ENCODE peak calls at places on chromosome 13, in ten cellular contexts. F, I, M, U, N, A, R, T, D and Q are unnamed samples.
A peak's percentile ranks its signal among the peaks of the same experiment; 100 is the strongest.

GRCh38 chr13:112510002-112510780 is 77.8 kb downstream of the TUBGCP3 start:
- DNase-seq in F (peak; percentile 80), I (no peak), M (no peak), U (peak; percentile 38), N (peak; percentile 19), A (peak; percentile 70), R (no peak), T (peak; percentile 68), D (no peak), Q (peak; percentile 15)

GRCh38 chr13:76043882-76044281 is 407.8 kb downstream of the LMO7 start:
- DNase-seq in F (no peak), I (no peak), M (no peak), U (no peak), N (no peak), A (peak; percentile 6), R (no peak), T (peak; percentile 22), D (no peak), Q (no peak)

GRCh38 chr13:29613101-29613500 is 17.6 kb upstream of the SLC7A1 start:
- DNase-seq in F (no peak), I (no peak), M (no peak), U (no peak), N (no peak), A (no peak), R (no peak), T (no peak), D (no peak), Q (no peak)

GRCh38 chr13:106038752-106039151 is 496.7 kb downstream of the EFNB2 start:
- DNase-seq in F (no peak), I (no peak), M (no peak), U (no peak), N (no peak), A (peak; percentile 53), R (no peak), T (peak; percentile 80), D (no peak), Q (no peak)

GRCh38 chr13:106561551-106562170 is 6.3 kb downstream of the ARGLU1 start:
- DNase-seq in F (no peak), I (peak; percentile 35), M (no peak), U (peak; percentile 74), N (no peak), A (peak; percentile 39), R (peak; percentile 25), T (no peak), D (no peak), Q (peak; percentile 75)

GRCh38 chr13:37700887-37701286 is 102.3 kb upstream of the POSTN start:
- DNase-seq in F (no peak), I (no peak), M (no peak), U (no peak), N (no peak), A (peak; percentile 52), R (no peak), T (no peak), D (peak; percentile 26), Q (no peak)

GRCh38 chr13:85828094-85828684 is 29.0 kb upstream of the SLITRK6 start:
- DNase-seq in F (no peak), I (peak; percentile 3), M (no peak), U (peak; percentile 8), N (no peak), A (peak; percentile 36), R (no peak), T (peak; percentile 45), D (no peak), Q (no peak)

GRCh38 chr13:113801289-113801961 is 42.4 kb downstream of the TMEM255B start:
- DNase-seq in F (no peak), I (no peak), M (no peak), U (no peak), N (no peak), A (no peak), R (no peak), T (no peak), D (no peak), Q (no peak)

GRCh38 chr13:106373304-106373988 is 162.0 kb downstream of the EFNB2 start:
- DNase-seq in F (no peak), I (peak; percentile 19), M (no peak), U (peak; percentile 77), N (peak; percentile 57), A (no peak), R (no peak), T (no peak), D (no peak), Q (no peak)

GRCh38 chr13:34277971-34278370 is 460.0 kb downstream of the RFC3 start:
- DNase-seq in F (no peak), I (no peak), M (no peak), U (no peak), N (no peak), A (no peak), R (no peak), T (no peak), D (no peak), Q (no peak)

GRCh38 chr13:93730780-93731179 is 504.2 kb downstream of the GPC6 start:
- DNase-seq in F (no peak), I (no peak), M (no peak), U (no peak), N (no peak), A (no peak), R (no peak), T (no peak), D (no peak), Q (no peak)

GRCh38 chr13:105787518-105788085 is 747.9 kb downstream of the EFNB2 start:
- DNase-seq in F (no peak), I (no peak), M (no peak), U (no peak), N (no peak), A (no peak), R (no peak), T (no peak), D (no peak), Q (no peak)

GRCh38 chr13:66940113-66940512 is 290.0 kb downstream of the PCDH9 start:
- DNase-seq in F (no peak), I (no peak), M (no peak), U (no peak), N (no peak), A (no peak), R (no peak), T (peak; percentile 94), D (no peak), Q (no peak)

GRCh38 chr13:51783432-51784094 is 20.4 kb downstream of the DHRS12 start:
- DNase-seq in F (no peak), I (no peak), M (no peak), U (no peak), N (no peak), A (no peak), R (no peak), T (no peak), D (no peak), Q (no peak)

GRCh38 chr13:42999491-42999890 is 7.5 kb upstream of the EPSTI1 start:
- DNase-seq in F (no peak), I (no peak), M (no peak), U (no peak), N (no peak), A (no peak), R (no peak), T (no peak), D (no peak), Q (no peak)

GRCh38 chr13:99969934-99970760 is 1.4 kb downstream of the ZIC5 start:
- DNase-seq in F (peak; percentile 88), I (no peak), M (no peak), U (peak; percentile 23), N (peak; percentile 72), A (no peak), R (no peak), T (no peak), D (no peak), Q (peak; percentile 65)

GRCh38 chr13:53136554-53136953 is 107.9 kb downstream of the OLFM4 start:
- DNase-seq in F (no peak), I (no peak), M (no peak), U (no peak), N (no peak), A (no peak), R (no peak), T (no peak), D (no peak), Q (no peak)

GRCh38 chr13:20713751-20714150 is 10.3 kb downstream of the IL17D start:
- DNase-seq in F (no peak), I (no peak), M (no peak), U (no peak), N (peak; percentile 19), A (peak; percentile 42), R (no peak), T (no peak), D (no peak), Q (peak; percentile 28)

GRCh38 chr13:24605923-24606372 is 74.3 kb upstream of the ATP12A start:
- DNase-seq in F (no peak), I (peak; percentile 29), M (peak; percentile 22), U (peak; percentile 44), N (peak; percentile 25), A (peak; percentile 48), R (no peak), T (peak; percentile 71), D (no peak), Q (no peak)
- TF ChIP-seq CTCF in F (peak; percentile 60), I (peak; percentile 38), M (no peak), U (peak; percentile 22), N (peak; percentile 55), A (peak; percentile 17), R (no peak), T (peak; percentile 56), D (no peak), Q (peak; percentile 45)

GRCh38 chr13:110418944-110419343 is 111.9 kb downstream of the COL4A2 start:
- DNase-seq in F (no peak), I (no peak), M (no peak), U (no peak), N (no peak), A (no peak), R (peak; percentile 77), T (no peak), D (no peak), Q (no peak)
- TF ChIP-seq CTCF in F (no peak), I (no peak), M (no peak), U (no peak), N (no peak), A (no peak), R (no peak), T (no peak), D (no peak), Q (no peak)

DNA sequence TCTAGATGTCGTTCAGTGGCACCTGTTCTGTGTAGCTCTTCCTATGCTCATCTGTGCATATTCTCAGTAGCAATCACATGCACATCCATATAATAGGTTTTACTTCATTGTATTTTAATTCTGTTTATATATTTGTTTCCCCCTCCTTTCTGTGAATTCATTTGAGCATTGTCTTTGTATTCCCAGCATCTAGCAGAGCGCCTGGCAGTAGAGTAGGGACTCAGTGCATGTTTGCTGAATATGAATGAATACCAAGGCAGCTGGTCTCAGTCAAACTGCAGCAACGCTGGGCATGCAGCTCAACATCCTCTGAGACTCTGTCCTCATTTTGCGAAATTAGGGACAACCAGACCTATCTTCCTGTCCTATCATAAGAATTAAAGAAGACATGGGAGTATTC is 330.1 kb downstream of the SPRY2 start:
- DNase-seq in F (no peak), I (no peak), M (no peak), U (no peak), N (no peak), A (no peak), R (no peak), T (no peak), D (no peak), Q (no peak)
- TF ChIP-seq CTCF in F (no peak), I (no peak), M (no peak), U (no peak), N (no peak), A (no peak), R (no peak), T (no peak), D (no peak), Q (no peak)

GRCh38 chr13:77274126-77274525 is 52.8 kb downstream of the MYCBP2 start:
- DNase-seq in F (no peak), I (no peak), M (no peak), U (no peak), N (no peak), A (no peak), R (no peak), T (no peak), D (no peak), Q (no peak)
- TF ChIP-seq CTCF in F (no peak), I (no peak), M (no peak), U (no peak), N (no peak), A (no peak), R (no peak), T (no peak), D (no peak), Q (no peak)